ENCODE peak calls at places on chromosomes 6 and 20, in nine cellular contexts. O is iris pigment epithelial cell, S is SW 1271, W is EL, U is iPS DF 19.7, J is aorta, T is HS-5, V is sigmoid colon, P is HTR-8/SVneo. B is an unnamed sample.

GRCh38 chr6:39301606-39302005 is 12.6 kb downstream of the KCNK17 start:
- DNase-seq in T (no peak), O (peak; percentile 7), P (no peak), U (peak; percentile 57), J (no peak), W (no peak), V (no peak), S (no peak), B (peak; percentile 31)

GRCh38 chr6:4672772-4673171 is 103.4 kb upstream of the CDYL start:
- DNase-seq in T (no peak), S (no peak), V (no peak), J (no peak), W (no peak), P (no peak), O (peak; percentile 64), U (no peak), B (no peak)

GRCh38 chr6:26033942-26034354 is 53.3 kb upstream of the HFE start:
- DNase-seq in J (no peak), U (no peak), T (no peak), V (no peak), W (no peak), P (no peak), O (no peak), S (no peak), B (peak; percentile 73)

GRCh38 chr6:22471746-22472145 is 97.6 kb upstream of the HDGFL1 start:
- DNase-seq in V (no peak), S (no peak), W (no peak), O (no peak), P (no peak), U (no peak), J (no peak), T (no peak), B (no peak)

GRCh38 chr6:9138856-9139426 is 703.6 kb upstream of the SLC35B3 start:
- DNase-seq in U (no peak), V (no peak), O (no peak), S (no peak), J (no peak), P (no peak), T (no peak), W (no peak), B (no peak)

GRCh38 chr6:14165091-14165490 is 47.5 kb downstream of the CD83 start:
- DNase-seq in P (no peak), W (peak; percentile 85), T (peak; percentile 50), U (no peak), V (no peak), S (no peak), O (peak; percentile 61), J (no peak), B (no peak)

GRCh38 chr6:109713097-109713496 is 22.0 kb downstream of the FIG4 start:
- DNase-seq in W (no peak), V (no peak), O (no peak), T (no peak), J (no peak), U (no peak), P (no peak), S (no peak), B (no peak)

GRCh38 chr6:38179300-38179699 is 359.8 kb downstream of the ZFAND3 start:
- DNase-seq in O (no peak), J (no peak), P (no peak), W (no peak), V (no peak), T (no peak), S (no peak), U (no peak), B (no peak)

GRCh38 chr6:38387994-38388393 is 251.7 kb downstream of the BTBD9 start:
- DNase-seq in W (peak; percentile 59), O (peak; percentile 31), T (peak; percentile 72), V (no peak), J (no peak), S (no peak), U (no peak), P (no peak), B (no peak)

GRCh38 chr6:111712398-111712797 is 106.7 kb upstream of the TRAF3IP2 start:
- DNase-seq in T (no peak), O (peak; percentile 93), S (no peak), W (peak; percentile 52), P (no peak), V (no peak), J (no peak), U (no peak), B (no peak)

GRCh38 chr6:53921639-53922038 is 126.8 kb downstream of the LRRC1 start:
- DNase-seq in T (no peak), O (no peak), W (no peak), U (no peak), P (no peak), S (no peak), V (no peak), J (no peak), B (no peak)

GRCh38 chr20:24818056-24818455 is 131.0 kb upstream of the CST7 start:
- DNase-seq in J (no peak), V (no peak), O (no peak), U (no peak), P (no peak), W (no peak), T (no peak), S (no peak), B (no peak)

GRCh38 chr20:56540415-56540814 is 7.4 kb downstream of the FAM209B start:
- DNase-seq in V (no peak), P (no peak), S (no peak), W (peak; percentile 30), O (peak; percentile 21), J (no peak), U (no peak), T (no peak), B (no peak)